ENCODE peak calls at places on chromosomes 11 and 22, in five cellular contexts. R, H, O, W and F are unnamed samples.

GRCh38 chr22:44304354-44304753 is 8.4 kb downstream of the SHISAL1 start:
- DNase-seq in R (no peak), H (no peak), O (peak), W (peak), F (no peak)

GRCh38 chr11:94638902-94639373 is 71.8 kb downstream of the PIWIL4 start:
- DNase-seq in R (no peak), H (no peak), O (peak), W (no peak), F (no peak)

GRCh38 chr11:8065031-8065430 is 16.0 kb upstream of the TUB start:
- DNase-seq in R (peak), H (no peak), O (no peak), W (no peak), F (no peak)

GRCh38 chr11:60953781-60954180 is 1.8 kb upstream of the SLC15A3 start:
- DNase-seq in R (peak), H (no peak), O (no peak), W (no peak), F (no peak)

GRCh38 chr11:78363018-78363619 is 54.5 kb downstream of the GAB2 start:
- DNase-seq in R (no peak), H (no peak), O (no peak), W (no peak), F (no peak)

GRCh38 chr11:55714982-55715888 is 53.2 kb downstream of the OR4C6 start:
- DNase-seq in R (no peak), H (no peak), O (no peak), W (no peak), F (no peak)

GRCh38 chr22:48955351-48956311 is 872.0 kb downstream of the BRD1 start:
- DNase-seq in R (peak), H (peak), O (no peak), W (no peak), F (no peak)

GRCh38 chr11:44978961-44979331 is 28.3 kb upstream of the TP53I11 start:
- DNase-seq in R (no peak), H (peak), O (no peak), W (no peak), F (peak)

GRCh38 chr11:69044111-69045013 is 4.4 kb upstream of the TPCN2 start:
- DNase-seq in R (no peak), H (peak), O (peak), W (peak), F (peak)

GRCh38 chr11:130858215-130858614 is 58.1 kb downstream of the SNX19 start:
- DNase-seq in R (no peak), H (no peak), O (no peak), W (no peak), F (peak)

GRCh38 chr11:60625262-60625661 is 74.2 kb upstream of the MS4A8 start:
- DNase-seq in R (no peak), H (peak), O (peak), W (peak), F (peak)

GRCh38 chr11:20015529-20016427 is 144.5 kb downstream of the DBX1 start:
- DNase-seq in R (no peak), H (no peak), O (no peak), W (no peak), F (peak)

GRCh38 chr11:27041141-27041869 is 690 bp downstream of the BBOX1 start:
- DNase-seq in R (no peak), H (no peak), O (no peak), W (peak), F (no peak)

GRCh38 chr11:123441161-123441560 is 11.1 kb downstream of the GRAMD1B start:
- DNase-seq in R (no peak), H (no peak), O (no peak), W (no peak), F (no peak)

GRCh38 chr11:86041975-86042378 is 26.9 kb downstream of the PICALM start:
- DNase-seq in R (no peak), H (peak), O (peak), W (peak), F (peak)

GRCh38 chr11:121571466-121571865 is 118.7 kb upstream of the SORL1-AS1 start:
- DNase-seq in R (no peak), H (no peak), O (no peak), W (peak), F (no peak)

GRCh38 chr11:24357620-24358386 is 139.1 kb upstream of the LUZP2 start:
- DNase-seq in R (no peak), H (no peak), O (no peak), W (no peak), F (no peak)

GRCh38 chr11:6258571-6258998 is 1.1 kb upstream of the CCKBR start:
- DNase-seq in R (no peak), H (no peak), O (no peak), W (peak), F (no peak)

GRCh38 chr11:128830836-128831780 is 36.0 kb downstream of the KCNJ1 start:
- DNase-seq in R (peak), H (peak), O (peak), W (peak), F (peak)

GRCh38 chr11:88421530-88421929 is 84.0 kb upstream of the CTSC start:
- DNase-seq in R (no peak), H (peak), O (peak), W (peak), F (no peak)

GRCh38 chr11:119721129-119722120 is 7.6 kb downstream of the NECTIN1 start:
- DNase-seq in R (no peak), H (peak), O (no peak), W (peak), F (peak)

GRCh38 chr22:46896166-46896565 is 133.7 kb downstream of the TBC1D22A start:
- DNase-seq in R (no peak), H (no peak), O (no peak), W (no peak), F (no peak)

GRCh38 chr11:112241486-112241885 is 15.3 kb downstream of the PTS start:
- DNase-seq in R (no peak), H (no peak), O (peak), W (no peak), F (no peak)

GRCh38 chr22:32204856-32205722 is at the start of gene RFPL2:
- DNase-seq in R (no peak), H (no peak), O (no peak), W (peak), F (no peak)

GRCh38 chr11:114257621-114258558 is 38.3 kb upstream of the NNMT start:
- DNase-seq in R (peak), H (no peak), O (no peak), W (peak), F (peak)

GRCh38 chr22:31650391-31650790 is 11.6 kb downstream of the PISD start:
- DNase-seq in R (no peak), H (no peak), O (peak), W (no peak), F (no peak)

GRCh38 chr11:69298778-69299461 is 5.0 kb downstream of the MYEOV start:
- DNase-seq in R (no peak), H (no peak), O (no peak), W (no peak), F (no peak)

GRCh38 chr11:126202646-126203359 is 8.6 kb downstream of the RPUSD4 start:
- DNase-seq in R (no peak), H (no peak), O (no peak), W (no peak), F (peak)

GRCh38 chr22:29308148-29308790 is 1.8 kb downstream of the GAS2L1 start:
- DNase-seq in R (no peak), H (no peak), O (no peak), W (no peak), F (no peak)

GRCh38 chr11:117444256-117445096 is 116.8 kb downstream of the CEP164 start:
- DNase-seq in R (no peak), H (no peak), O (no peak), W (no peak), F (no peak)

GRCh38 chr11:21321530-21321929 is 652.1 kb downstream of the NELL1 start:
- DNase-seq in R (no peak), H (no peak), O (no peak), W (no peak), F (no peak)

DNA sequence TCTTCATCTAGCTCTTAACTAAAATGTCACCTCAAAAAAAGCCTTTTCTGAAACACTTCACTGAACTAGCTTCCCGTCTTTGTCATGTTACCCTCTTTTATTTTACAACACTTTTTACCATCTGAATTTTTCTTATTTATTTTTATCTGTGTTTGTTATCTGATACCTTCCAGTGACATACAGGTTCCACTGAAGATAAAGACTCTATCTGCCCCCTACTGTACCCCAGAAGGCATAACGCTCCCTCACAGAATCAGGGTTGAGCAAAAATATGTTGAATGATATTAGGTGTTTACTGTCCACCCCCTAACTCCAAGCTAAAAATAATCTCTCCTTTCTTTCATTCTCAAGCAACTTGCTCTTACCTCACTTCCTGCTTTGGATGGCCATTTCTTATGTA is 654.2 kb downstream of the NELL1 start:
- DNase-seq in R (no peak), H (no peak), O (no peak), W (peak), F (no peak)
- TF ChIP-seq CTCF in R (no peak), H (no peak), O (no peak), W (peak), F (no peak)

GRCh38 chr11:47180006-47180787 is 3.5 kb upstream of the ARFGAP2 start:
- DNase-seq in R (no peak), H (no peak), O (no peak), W (no peak), F (no peak)
- TF ChIP-seq CTCF in R (no peak), H (no peak), O (no peak), W (no peak), F (no peak)

GRCh38 chr22:19963863-19964642 is 22.4 kb upstream of the TXNRD2 start:
- DNase-seq in R (no peak), H (no peak), O (no peak), W (no peak), F (no peak)

GRCh38 chr22:19966908-19967750 is 25.5 kb upstream of the TXNRD2 start:
- DNase-seq in R (no peak), H (no peak), O (no peak), W (no peak), F (no peak)

GRCh38 chr22:19964701-19965386 is 23.2 kb upstream of the TXNRD2 start:
- DNase-seq in R (no peak), H (no peak), O (no peak), W (no peak), F (no peak)

GRCh38 chr22:19967850-19968449 is 26.3 kb upstream of the TXNRD2 start:
- DNase-seq in R (no peak), H (no peak), O (no peak), W (no peak), F (no peak)

DNA sequence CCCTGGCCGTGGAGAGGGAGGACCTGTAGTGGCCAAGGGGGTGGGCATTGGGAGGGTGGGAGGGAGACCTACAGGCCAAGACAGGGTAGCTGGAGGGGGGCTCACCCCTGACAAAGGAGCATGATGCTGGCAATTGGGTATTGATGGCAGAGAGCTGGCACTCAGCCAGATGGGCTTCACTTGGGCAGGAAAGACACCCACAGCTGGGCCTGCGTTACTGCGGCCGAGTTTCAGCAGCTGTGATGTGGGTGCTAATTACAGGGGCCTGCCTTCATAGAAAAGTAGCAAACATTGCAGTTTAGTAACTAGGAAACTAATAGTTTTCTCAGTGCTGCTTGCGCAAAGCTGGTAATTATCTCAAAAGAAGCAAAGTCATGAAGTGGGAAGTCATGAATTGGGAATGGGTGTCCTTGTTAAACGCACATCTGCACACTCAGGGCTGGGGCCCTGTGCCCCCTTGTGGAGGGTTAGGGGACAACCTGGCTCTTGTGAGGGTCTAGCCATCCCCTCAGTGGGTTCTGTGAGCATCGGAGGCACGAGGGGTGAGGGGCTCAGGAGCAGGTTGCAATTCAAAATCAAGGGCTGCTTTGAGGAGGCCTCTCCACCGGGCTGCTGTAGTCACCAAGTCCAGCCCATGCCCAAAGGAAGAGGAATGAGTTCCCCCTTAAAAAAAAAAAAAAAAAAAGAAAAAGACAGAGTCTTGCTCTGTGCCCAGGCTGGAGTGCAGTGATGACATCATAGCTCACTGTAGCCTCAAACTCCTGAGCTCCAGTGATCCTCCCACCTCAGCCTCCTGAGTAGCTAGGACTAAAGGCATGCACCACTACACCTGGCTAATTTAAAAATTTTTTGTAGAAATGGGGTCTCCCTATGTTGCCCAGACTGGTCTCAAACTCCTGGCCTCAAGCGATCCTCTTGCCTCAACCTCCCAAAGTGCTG is 24.4 kb upstream of the TXNRD2 start:
- DNase-seq in R (no peak), H (no peak), O (no peak), W (peak), F (no peak)
- TF ChIP-seq CTCF in R (no peak), H (no peak), O (peak), W (peak), F (peak)

GRCh38 chr11:66625752-66626149 is 9.3 kb downstream of the RBM14 start:
- DNase-seq in R (no peak), H (no peak), O (no peak), W (no peak), F (no peak)

GRCh38 chr11:66625041-66625751 is 8.8 kb downstream of the RBM14 start:
- DNase-seq in R (no peak), H (no peak), O (no peak), W (no peak), F (no peak)

GRCh38 chr11:66626382-66626781 is 10.0 kb downstream of the RBM14 start:
- DNase-seq in R (no peak), H (no peak), O (no peak), W (no peak), F (no peak)

GRCh38 chr11:66626926-66627325 is 10.5 kb downstream of the RBM14 start:
- DNase-seq in R (no peak), H (no peak), O (no peak), W (no peak), F (no peak)

GRCh38 chr11:66624450-66624849 is 8.0 kb downstream of the RBM14 start:
- DNase-seq in R (no peak), H (no peak), O (no peak), W (no peak), F (no peak)
- TF ChIP-seq CTCF in R (no peak), H (no peak), O (no peak), W (no peak), F (no peak)

GRCh38 chr22:35140879-35141745 is 75.2 kb downstream of the ISX start:
- DNase-seq in R (no peak), H (peak), O (no peak), W (peak), F (no peak)
- TF ChIP-seq CTCF in R (no peak), H (peak), O (no peak), W (peak), F (no peak)

GRCh38 chr11:43894546-43894945 is 13.9 kb downstream of the ALKBH3 start:
- DNase-seq in R (no peak), H (no peak), O (no peak), W (no peak), F (no peak)
- TF ChIP-seq CTCF in R (no peak), H (no peak), O (no peak), W (no peak), F (no peak)

GRCh38 chr11:90589735-90590134 is 366.9 kb upstream of the CHORDC1 start:
- DNase-seq in R (no peak), H (no peak), O (no peak), W (no peak), F (no peak)

GRCh38 chr11:90593099-90593498 is 370.2 kb upstream of the CHORDC1 start:
- DNase-seq in R (no peak), H (no peak), O (no peak), W (no peak), F (no peak)

DNA sequence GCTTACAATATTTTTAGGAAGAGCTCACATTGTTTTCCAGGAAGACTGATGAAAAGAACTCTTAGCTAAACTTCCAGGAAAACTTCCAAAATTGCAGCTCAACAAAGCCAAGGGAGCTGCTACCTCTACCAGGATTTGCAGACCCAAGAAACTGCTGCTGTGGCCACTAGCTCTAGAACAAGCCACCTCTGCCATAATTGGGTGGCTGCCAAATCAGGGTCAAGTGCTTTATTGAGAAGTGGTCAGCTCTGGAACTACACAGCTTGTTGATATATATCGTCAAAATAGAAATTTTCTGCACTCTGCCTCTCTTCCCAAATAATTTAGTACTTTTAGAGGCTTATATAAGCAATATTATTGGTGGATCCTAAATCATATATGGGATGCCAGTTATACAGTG is 371.8 kb upstream of the CHORDC1 start:
- DNase-seq in R (no peak), H (no peak), O (no peak), W (no peak), F (peak)
- TF ChIP-seq CTCF in R (no peak), H (no peak), O (no peak), W (no peak), F (no peak)

GRCh38 chr11:63670738-63671321 is 346 bp downstream of the ATL3 start:
- DNase-seq in R (no peak), H (peak), O (no peak), W (peak), F (peak)

GRCh38 chr11:63670077-63670737 is 969 bp downstream of the ATL3 start:
- DNase-seq in R (no peak), H (no peak), O (no peak), W (no peak), F (no peak)

GRCh38 chr11:63672156-63672463 is 934 bp upstream of the ATL3 start:
- DNase-seq in R (no peak), H (no peak), O (no peak), W (no peak), F (no peak)

GRCh38 chr11:63672934-63673539 is 1.9 kb upstream of the ATL3 start:
- DNase-seq in R (no peak), H (no peak), O (no peak), W (no peak), F (no peak)

DNA sequence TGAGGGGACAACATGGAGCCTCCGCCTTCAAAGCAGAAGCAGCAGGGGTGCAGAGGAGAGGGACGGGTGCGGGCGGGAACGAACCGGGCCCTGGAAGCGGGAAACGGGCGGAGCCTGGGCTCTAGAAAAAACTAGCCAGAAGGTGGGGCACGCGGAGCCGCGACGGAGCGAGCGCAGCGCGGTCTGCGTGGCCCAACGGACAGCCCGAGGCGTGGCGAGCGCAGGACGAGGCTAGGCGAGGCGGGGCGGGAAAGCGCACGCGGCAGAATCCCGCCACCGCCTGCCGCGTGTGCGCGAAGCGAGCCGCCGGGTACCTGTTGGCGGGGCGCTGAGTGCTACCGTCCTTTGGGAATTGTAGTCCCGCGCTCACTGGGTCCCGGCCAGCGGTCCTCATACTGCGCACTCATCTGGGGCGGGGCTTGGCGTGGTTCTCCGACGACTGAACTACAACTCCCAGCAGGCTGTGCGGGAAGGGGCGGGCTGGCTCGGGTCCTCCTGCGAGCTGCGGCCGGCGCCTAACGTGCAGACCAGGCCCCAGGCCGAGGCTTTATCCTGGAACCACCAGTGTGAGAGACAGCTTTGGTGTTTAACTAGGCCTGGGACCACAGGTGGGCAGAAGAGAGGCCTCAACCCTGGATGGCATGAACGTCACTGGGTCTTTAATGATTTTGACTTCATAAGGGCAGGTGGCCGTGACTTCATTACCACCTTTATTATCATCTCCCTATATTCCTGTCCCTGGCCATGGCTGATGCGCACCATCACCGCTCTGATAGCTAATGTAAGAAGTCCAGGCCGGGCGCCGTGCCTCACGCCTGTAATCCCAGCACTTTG is at the start of gene ATL3:
- DNase-seq in R (peak), H (peak), O (no peak), W (peak), F (peak)
- TF ChIP-seq CTCF in R (no peak), H (no peak), O (peak), W (no peak), F (peak)

GRCh38 chr22:22787805-22788459 is 99.7 kb upstream of the IGLL5 start:
- DNase-seq in R (no peak), H (peak), O (peak), W (peak), F (peak)

GRCh38 chr22:22787151-22787550 is 100.5 kb upstream of the IGLL5 start:
- DNase-seq in R (no peak), H (no peak), O (no peak), W (no peak), F (no peak)

GRCh38 chr22:22789922-22790845 is 97.4 kb upstream of the IGLL5 start:
- DNase-seq in R (no peak), H (no peak), O (no peak), W (no peak), F (no peak)

GRCh38 chr22:22789233-22789921 is 98.2 kb upstream of the IGLL5 start:
- DNase-seq in R (no peak), H (no peak), O (no peak), W (no peak), F (no peak)

GRCh38 chr22:22788460-22789037 is 99.1 kb upstream of the IGLL5 start:
- DNase-seq in R (no peak), H (no peak), O (no peak), W (no peak), F (no peak)
- TF ChIP-seq CTCF in R (no peak), H (no peak), O (no peak), W (no peak), F (no peak)

GRCh38 chr22:39462443-39463147 is 5.8 kb downstream of the MGAT3 start:
- DNase-seq in R (no peak), H (no peak), O (no peak), W (peak), F (no peak)
- TF ChIP-seq CTCF in R (no peak), H (no peak), O (no peak), W (peak), F (no peak)